ENCODE peak calls at places on chromosomes 13 and 19, in eight cellular contexts. One of them, this sample, is unnamed.

GRCh38 chr13:32175943-32176342 is 139.2 kb downstream of the ZAR1L start:
- DNase-seq in DMS153: no peak
- DNase-seq in breast epithelium: no peak
- DNase-seq in NCI-H1092 treated with DMSO at 0.1 percent for 48 hours: no peak
- DNase-seq in sciatic nerve: no peak
- DNase-seq in activated T-helper 1 cell treated with anti-CD3 and anti-CD28 coated beads, Interleukin-2, amount 50 U/mL, for 16 hours: no peak
- DNase-seq in H54: no peak
- DNase-seq in stimulated activated CD4-positive, alpha-beta T cell treated with anti-CD3 and anti-CD28 coated beads, Interleukin-1b, Interleukin-23, amount 100 ng/mL, for 1 hour: no peak
- DNase-seq in this sample: no peak

GRCh38 chr13:113169277-113170272 is 11.1 kb downstream of the PROZ start:
- DNase-seq in DMS153: peak
- DNase-seq in breast epithelium: no peak
- DNase-seq in NCI-H1092 treated with DMSO at 0.1 percent for 48 hours: no peak
- DNase-seq in sciatic nerve: no peak
- DNase-seq in activated T-helper 1 cell treated with anti-CD3 and anti-CD28 coated beads, Interleukin-2, amount 50 U/mL, for 16 hours: no peak
- DNase-seq in H54: no peak
- DNase-seq in stimulated activated CD4-positive, alpha-beta T cell treated with anti-CD3 and anti-CD28 coated beads, Interleukin-1b, Interleukin-23, amount 100 ng/mL, for 1 hour: no peak
- DNase-seq in this sample: no peak

GRCh38 chr19:51808333-51808986 is 13.5 kb downstream of the FPR3 start:
- DNase-seq in DMS153: no peak
- DNase-seq in breast epithelium: no peak
- DNase-seq in NCI-H1092 treated with DMSO at 0.1 percent for 48 hours: no peak
- DNase-seq in sciatic nerve: no peak
- DNase-seq in activated T-helper 1 cell treated with anti-CD3 and anti-CD28 coated beads, Interleukin-2, amount 50 U/mL, for 16 hours: no peak
- DNase-seq in H54: no peak
- DNase-seq in stimulated activated CD4-positive, alpha-beta T cell treated with anti-CD3 and anti-CD28 coated beads, Interleukin-1b, Interleukin-23, amount 100 ng/mL, for 1 hour: no peak
- DNase-seq in this sample: no peak

GRCh38 chr19:17468302-17469091 is 1.8 kb upstream of the SLC27A1 start:
- DNase-seq in DMS153: no peak
- DNase-seq in breast epithelium: peak
- DNase-seq in NCI-H1092 treated with DMSO at 0.1 percent for 48 hours: no peak
- DNase-seq in sciatic nerve: peak
- DNase-seq in activated T-helper 1 cell treated with anti-CD3 and anti-CD28 coated beads, Interleukin-2, amount 50 U/mL, for 16 hours: no peak
- DNase-seq in H54: no peak
- DNase-seq in stimulated activated CD4-positive, alpha-beta T cell treated with anti-CD3 and anti-CD28 coated beads, Interleukin-1b, Interleukin-23, amount 100 ng/mL, for 1 hour: no peak
- DNase-seq in this sample: no peak

GRCh38 chr19:33247441-33247819 is 21.8 kb upstream of the SLC7A10 start:
- DNase-seq in DMS153: no peak
- DNase-seq in breast epithelium: no peak
- DNase-seq in NCI-H1092 treated with DMSO at 0.1 percent for 48 hours: no peak
- DNase-seq in sciatic nerve: no peak
- DNase-seq in activated T-helper 1 cell treated with anti-CD3 and anti-CD28 coated beads, Interleukin-2, amount 50 U/mL, for 16 hours: no peak
- DNase-seq in H54: no peak
- DNase-seq in stimulated activated CD4-positive, alpha-beta T cell treated with anti-CD3 and anti-CD28 coated beads, Interleukin-1b, Interleukin-23, amount 100 ng/mL, for 1 hour: no peak
- DNase-seq in this sample: no peak

GRCh38 chr13:43478178-43478577 is 308.6 kb downstream of the ENOX1 start:
- DNase-seq in DMS153: no peak
- DNase-seq in breast epithelium: no peak
- DNase-seq in NCI-H1092 treated with DMSO at 0.1 percent for 48 hours: no peak
- DNase-seq in sciatic nerve: no peak
- DNase-seq in activated T-helper 1 cell treated with anti-CD3 and anti-CD28 coated beads, Interleukin-2, amount 50 U/mL, for 16 hours: no peak
- DNase-seq in H54: no peak
- DNase-seq in stimulated activated CD4-positive, alpha-beta T cell treated with anti-CD3 and anti-CD28 coated beads, Interleukin-1b, Interleukin-23, amount 100 ng/mL, for 1 hour: no peak
- DNase-seq in this sample: no peak

GRCh38 chr13:25752957-25753540 is 298.8 kb downstream of the SHISA2 start:
- DNase-seq in DMS153: peak
- DNase-seq in breast epithelium: no peak
- DNase-seq in NCI-H1092 treated with DMSO at 0.1 percent for 48 hours: peak
- DNase-seq in sciatic nerve: peak
- DNase-seq in activated T-helper 1 cell treated with anti-CD3 and anti-CD28 coated beads, Interleukin-2, amount 50 U/mL, for 16 hours: no peak
- DNase-seq in H54: peak
- DNase-seq in stimulated activated CD4-positive, alpha-beta T cell treated with anti-CD3 and anti-CD28 coated beads, Interleukin-1b, Interleukin-23, amount 100 ng/mL, for 1 hour: no peak
- DNase-seq in this sample: no peak

GRCh38 chr13:54486421-54487166 is 1458.0 kb downstream of the OLFM4 start:
- DNase-seq in DMS153: no peak
- DNase-seq in breast epithelium: no peak
- DNase-seq in NCI-H1092 treated with DMSO at 0.1 percent for 48 hours: no peak
- DNase-seq in sciatic nerve: no peak
- DNase-seq in activated T-helper 1 cell treated with anti-CD3 and anti-CD28 coated beads, Interleukin-2, amount 50 U/mL, for 16 hours: no peak
- DNase-seq in H54: no peak
- DNase-seq in stimulated activated CD4-positive, alpha-beta T cell treated with anti-CD3 and anti-CD28 coated beads, Interleukin-1b, Interleukin-23, amount 100 ng/mL, for 1 hour: no peak
- DNase-seq in this sample: no peak

GRCh38 chr19:5032101-5032967 is 63.4 kb downstream of the KDM4B start:
- DNase-seq in DMS153: no peak
- DNase-seq in breast epithelium: no peak
- DNase-seq in NCI-H1092 treated with DMSO at 0.1 percent for 48 hours: no peak
- DNase-seq in sciatic nerve: no peak
- DNase-seq in activated T-helper 1 cell treated with anti-CD3 and anti-CD28 coated beads, Interleukin-2, amount 50 U/mL, for 16 hours: no peak
- DNase-seq in H54: no peak
- DNase-seq in stimulated activated CD4-positive, alpha-beta T cell treated with anti-CD3 and anti-CD28 coated beads, Interleukin-1b, Interleukin-23, amount 100 ng/mL, for 1 hour: no peak
- DNase-seq in this sample: no peak

GRCh38 chr13:70333752-70334151 is 225.5 kb upstream of the KLHL1 start:
- DNase-seq in DMS153: no peak
- DNase-seq in breast epithelium: no peak
- DNase-seq in NCI-H1092 treated with DMSO at 0.1 percent for 48 hours: no peak
- DNase-seq in sciatic nerve: no peak
- DNase-seq in activated T-helper 1 cell treated with anti-CD3 and anti-CD28 coated beads, Interleukin-2, amount 50 U/mL, for 16 hours: no peak
- DNase-seq in H54: no peak
- DNase-seq in stimulated activated CD4-positive, alpha-beta T cell treated with anti-CD3 and anti-CD28 coated beads, Interleukin-1b, Interleukin-23, amount 100 ng/mL, for 1 hour: no peak
- DNase-seq in this sample: no peak

GRCh38 chr13:52159159-52159982 is at the start of gene NEK3:
- DNase-seq in DMS153: peak
- DNase-seq in breast epithelium: peak
- DNase-seq in NCI-H1092 treated with DMSO at 0.1 percent for 48 hours: peak
- DNase-seq in sciatic nerve: peak
- DNase-seq in activated T-helper 1 cell treated with anti-CD3 and anti-CD28 coated beads, Interleukin-2, amount 50 U/mL, for 16 hours: peak
- DNase-seq in H54: peak
- DNase-seq in stimulated activated CD4-positive, alpha-beta T cell treated with anti-CD3 and anti-CD28 coated beads, Interleukin-1b, Interleukin-23, amount 100 ng/mL, for 1 hour: no peak
- DNase-seq in this sample: peak

GRCh38 chr19:42531313-42531712 is 3.0 kb upstream of the CEACAM1 start:
- DNase-seq in DMS153: no peak
- DNase-seq in breast epithelium: no peak
- DNase-seq in NCI-H1092 treated with DMSO at 0.1 percent for 48 hours: no peak
- DNase-seq in sciatic nerve: no peak
- DNase-seq in activated T-helper 1 cell treated with anti-CD3 and anti-CD28 coated beads, Interleukin-2, amount 50 U/mL, for 16 hours: no peak
- DNase-seq in H54: no peak
- DNase-seq in stimulated activated CD4-positive, alpha-beta T cell treated with anti-CD3 and anti-CD28 coated beads, Interleukin-1b, Interleukin-23, amount 100 ng/mL, for 1 hour: no peak
- DNase-seq in this sample: no peak

GRCh38 chr13:52646967-52647366 is 4.7 kb downstream of the HNRNPA1L2 start:
- DNase-seq in DMS153: no peak
- DNase-seq in breast epithelium: no peak
- DNase-seq in NCI-H1092 treated with DMSO at 0.1 percent for 48 hours: no peak
- DNase-seq in sciatic nerve: no peak
- DNase-seq in activated T-helper 1 cell treated with anti-CD3 and anti-CD28 coated beads, Interleukin-2, amount 50 U/mL, for 16 hours: no peak
- DNase-seq in H54: no peak
- DNase-seq in stimulated activated CD4-positive, alpha-beta T cell treated with anti-CD3 and anti-CD28 coated beads, Interleukin-1b, Interleukin-23, amount 100 ng/mL, for 1 hour: no peak
- DNase-seq in this sample: no peak

This sample was measured in stimulated activated effector memory CD8-positive, alpha-beta T cell treated with anti-CD3 and anti-CD28 coated beads, Interleukin-12 subunit alpha, Interleukin-12 subunit beta, amount 100 ng/mL, for 72 hours.